ENCODE peak calls at places on chromosomes 7 and 10, in five cellular contexts. One of them, this sample, is unnamed.

GRCh38 chr7:13282377-13282980 is 595.0 kb downstream of the ARL4A start:
- DNase-seq in NB4: peak
- DNase-seq in IMR-90: peak
- DNase-seq in AG04449: no peak
- DNase-seq in HCT116: peak
- DNase-seq in this sample: no peak

GRCh38 chr7:25952277-25953057 is 199.5 kb upstream of the NFE2L3 start:
- DNase-seq in NB4: no peak
- DNase-seq in IMR-90: no peak
- DNase-seq in AG04449: no peak
- DNase-seq in HCT116: no peak
- DNase-seq in this sample: no peak

GRCh38 chr10:95573953-95574604 is 12.9 kb upstream of the SORBS1 start:
- DNase-seq in NB4: no peak
- DNase-seq in IMR-90: no peak
- DNase-seq in AG04449: no peak
- DNase-seq in HCT116: no peak
- DNase-seq in this sample: no peak

GRCh38 chr7:106613861-106614560 is 46.9 kb downstream of the CCDC71L start:
- DNase-seq in NB4: no peak
- DNase-seq in IMR-90: peak
- DNase-seq in AG04449: no peak
- DNase-seq in HCT116: no peak
- DNase-seq in this sample: no peak

GRCh38 chr10:124741281-124741921 is 2.8 kb downstream of the FAM53B start:
- DNase-seq in NB4: peak
- DNase-seq in IMR-90: peak
- DNase-seq in AG04449: no peak
- DNase-seq in HCT116: peak
- DNase-seq in this sample: peak

GRCh38 chr10:101208543-101208942 is 20.7 kb downstream of the LBX1 start:
- DNase-seq in NB4: no peak
- DNase-seq in IMR-90: no peak
- DNase-seq in AG04449: no peak
- DNase-seq in HCT116: no peak
- DNase-seq in this sample: no peak

GRCh38 chr10:75708060-75708459 is 276.6 kb downstream of the LRMDA start:
- DNase-seq in NB4: no peak
- DNase-seq in IMR-90: no peak
- DNase-seq in AG04449: no peak
- DNase-seq in HCT116: no peak
- DNase-seq in this sample: no peak

GRCh38 chr10:97612386-97612785 is 20.9 kb downstream of the MORN4 start:
- DNase-seq in NB4: peak
- DNase-seq in IMR-90: peak
- DNase-seq in AG04449: no peak
- DNase-seq in HCT116: peak
- DNase-seq in this sample: peak

GRCh38 chr10:131677671-131678070 is 223.1 kb upstream of the PPP2R2D start:
- DNase-seq in NB4: no peak
- DNase-seq in IMR-90: no peak
- DNase-seq in AG04449: no peak
- DNase-seq in HCT116: no peak
- DNase-seq in this sample: no peak

GRCh38 chr7:50142421-50143113 is 49.5 kb upstream of the ZPBP start:
- DNase-seq in NB4: peak
- DNase-seq in IMR-90: peak
- DNase-seq in AG04449: no peak
- DNase-seq in HCT116: peak
- DNase-seq in this sample: peak

GRCh38 chr10:73413528-73414229 is at the start of gene ANXA7:
- DNase-seq in NB4: peak
- DNase-seq in IMR-90: peak
- DNase-seq in AG04449: no peak
- DNase-seq in HCT116: peak
- DNase-seq in this sample: peak

GRCh38 chr7:31488562-31489203 is 25.2 kb upstream of the ITPRID1 start:
- DNase-seq in NB4: peak
- DNase-seq in IMR-90: no peak
- DNase-seq in AG04449: no peak
- DNase-seq in HCT116: peak
- DNase-seq in this sample: peak

GRCh38 chr10:125734823-125735222 is 15.3 kb downstream of the EDRF1 start:
- DNase-seq in NB4: no peak
- DNase-seq in IMR-90: no peak
- DNase-seq in AG04449: no peak
- DNase-seq in HCT116: no peak
- DNase-seq in this sample: no peak

GRCh38 chr10:99975106-99975829 is 34.5 kb downstream of the DNMBP start:
- DNase-seq in NB4: no peak
- DNase-seq in IMR-90: no peak
- DNase-seq in AG04449: no peak
- DNase-seq in HCT116: no peak
- DNase-seq in this sample: peak

GRCh38 chr10:63668081-63668480 is 146.9 kb downstream of the REEP3 start:
- DNase-seq in NB4: no peak
- DNase-seq in IMR-90: no peak
- DNase-seq in AG04449: no peak
- DNase-seq in HCT116: no peak
- DNase-seq in this sample: no peak

GRCh38 chr7:36526720-36527548 is 137.3 kb downstream of the ANLN start:
- DNase-seq in NB4: peak
- DNase-seq in IMR-90: peak
- DNase-seq in AG04449: peak
- DNase-seq in HCT116: peak
- DNase-seq in this sample: peak

GRCh38 chr10:14605231-14605925 is 169.3 kb downstream of the FAM107B start:
- DNase-seq in NB4: peak
- DNase-seq in IMR-90: peak
- DNase-seq in AG04449: no peak
- DNase-seq in HCT116: peak
- DNase-seq in this sample: peak

GRCh38 chr7:87325576-87326370 is 19.7 kb upstream of the CROT start:
- DNase-seq in NB4: no peak
- DNase-seq in IMR-90: no peak
- DNase-seq in AG04449: no peak
- DNase-seq in HCT116: no peak
- DNase-seq in this sample: no peak

GRCh38 chr7:143013473-143013872 is 13.5 kb downstream of the OR9A2 start:
- DNase-seq in NB4: no peak
- DNase-seq in IMR-90: no peak
- DNase-seq in AG04449: no peak
- DNase-seq in HCT116: no peak
- DNase-seq in this sample: no peak

GRCh38 chr10:48684792-48685651 is at the start of gene WDFY4:
- DNase-seq in NB4: peak
- DNase-seq in IMR-90: no peak
- DNase-seq in AG04449: no peak
- DNase-seq in HCT116: no peak
- DNase-seq in this sample: peak

GRCh38 chr10:43259981-43260761 is 6.7 kb downstream of the RASGEF1A start:
- DNase-seq in NB4: peak
- DNase-seq in IMR-90: no peak
- DNase-seq in AG04449: no peak
- DNase-seq in HCT116: no peak
- DNase-seq in this sample: peak

GRCh38 chr10:27390681-27391080 is 113.4 kb upstream of the RAB18 start:
- DNase-seq in NB4: no peak
- DNase-seq in IMR-90: peak
- DNase-seq in AG04449: peak
- DNase-seq in HCT116: no peak
- DNase-seq in this sample: no peak

GRCh38 chr7:81410471-81411117 is 359.3 kb downstream of the HGF start:
- DNase-seq in NB4: no peak
- DNase-seq in IMR-90: no peak
- DNase-seq in AG04449: no peak
- DNase-seq in HCT116: no peak
- DNase-seq in this sample: no peak

GRCh38 chr7:96605045-96605716 is 104.5 kb downstream of the SEM1 start:
- DNase-seq in NB4: no peak
- DNase-seq in IMR-90: no peak
- DNase-seq in AG04449: no peak
- DNase-seq in HCT116: no peak
- DNase-seq in this sample: no peak

GRCh38 chr7:102944241-102944640 is 31.4 kb downstream of the LRRC17 start:
- DNase-seq in NB4: no peak
- DNase-seq in IMR-90: no peak
- DNase-seq in AG04449: no peak
- DNase-seq in HCT116: no peak
- DNase-seq in this sample: no peak

GRCh38 chr7:34073676-34074075 is 168.3 kb downstream of the BMPER start:
- DNase-seq in NB4: no peak
- DNase-seq in IMR-90: no peak
- DNase-seq in AG04449: no peak
- DNase-seq in HCT116: no peak
- DNase-seq in this sample: no peak

GRCh38 chr10:30893208-30893607 is 138.5 kb downstream of the ZNF438 start:
- DNase-seq in NB4: peak
- DNase-seq in IMR-90: peak
- DNase-seq in AG04449: no peak
- DNase-seq in HCT116: no peak
- DNase-seq in this sample: no peak

GRCh38 chr7:7209412-7210050 is 27.2 kb downstream of the C1GALT1 start:
- DNase-seq in NB4: no peak
- DNase-seq in IMR-90: no peak
- DNase-seq in AG04449: no peak
- DNase-seq in HCT116: no peak
- DNase-seq in this sample: no peak

GRCh38 chr10:4450981-4451501 is 375.0 kb upstream of the AKR1E2 start:
- DNase-seq in NB4: peak
- DNase-seq in IMR-90: peak
- DNase-seq in AG04449: peak
- DNase-seq in HCT116: no peak
- DNase-seq in this sample: no peak

GRCh38 chr7:127486654-127487053 is 94.1 kb upstream of the ZNF800 start:
- DNase-seq in NB4: no peak
- DNase-seq in IMR-90: peak
- DNase-seq in AG04449: no peak
- DNase-seq in HCT116: no peak
- DNase-seq in this sample: peak
- TF ChIP-seq CTCF in NB4: no peak
- TF ChIP-seq CTCF in IMR-90: no peak
- TF ChIP-seq CTCF in AG04449: no peak
- TF ChIP-seq CTCF in HCT116: peak
- TF ChIP-seq CTCF in this sample: peak

DNA sequence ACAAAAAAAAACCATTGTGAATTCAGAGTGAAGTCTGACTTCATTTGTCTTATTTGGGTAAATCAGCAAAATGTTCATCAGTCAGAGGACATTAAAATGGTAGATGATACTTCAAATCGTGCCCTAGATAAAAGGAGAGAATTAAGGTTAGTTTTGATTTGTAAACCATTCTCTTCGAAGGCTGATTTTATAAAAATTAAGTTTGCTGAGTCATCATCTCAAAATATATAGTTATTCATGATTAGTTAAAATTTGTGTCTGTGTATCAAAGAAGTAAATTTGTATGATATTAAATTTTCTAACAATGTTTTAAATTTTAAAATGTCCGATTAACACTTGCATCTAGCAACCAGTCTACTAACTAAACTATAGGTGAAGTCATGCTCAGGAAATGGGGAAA is 35.3 kb downstream of the MET start:
- DNase-seq in NB4: no peak
- DNase-seq in IMR-90: no peak
- DNase-seq in AG04449: no peak
- DNase-seq in HCT116: no peak
- DNase-seq in this sample: no peak
- H3K4me3 ChIP-seq in NB4: no peak
- H3K4me3 ChIP-seq in IMR-90: no peak
- H3K4me3 ChIP-seq in AG04449: no peak
- H3K4me3 ChIP-seq in HCT116: peak
- H3K4me3 ChIP-seq in this sample: no peak

DNA sequence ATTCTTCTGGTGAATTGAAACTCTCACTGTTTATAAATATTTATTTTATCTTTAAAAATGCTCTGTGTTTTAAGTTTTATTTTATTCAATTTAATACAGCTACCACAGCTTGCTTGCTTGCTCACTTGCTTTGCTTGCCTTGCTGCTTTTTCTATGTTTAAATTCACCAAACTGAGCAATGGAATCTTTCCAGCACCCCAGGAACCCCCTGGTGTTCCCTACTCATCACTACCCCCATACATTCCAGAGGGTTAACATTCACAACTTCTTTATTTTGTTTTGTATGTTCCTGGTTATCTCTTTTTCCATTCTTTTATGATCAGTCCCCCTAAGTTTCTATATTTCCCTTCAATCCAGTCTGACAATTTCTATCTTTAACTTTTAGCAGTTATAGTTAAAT is 166.5 kb upstream of the COL1A2 start:
- DNase-seq in NB4: no peak
- DNase-seq in IMR-90: no peak
- DNase-seq in AG04449: no peak
- DNase-seq in HCT116: no peak
- DNase-seq in this sample: no peak
- TF ChIP-seq CTCF in NB4: no peak
- TF ChIP-seq CTCF in IMR-90: no peak
- TF ChIP-seq CTCF in AG04449: no peak
- TF ChIP-seq CTCF in HCT116: no peak
- TF ChIP-seq CTCF in this sample: no peak

DNA sequence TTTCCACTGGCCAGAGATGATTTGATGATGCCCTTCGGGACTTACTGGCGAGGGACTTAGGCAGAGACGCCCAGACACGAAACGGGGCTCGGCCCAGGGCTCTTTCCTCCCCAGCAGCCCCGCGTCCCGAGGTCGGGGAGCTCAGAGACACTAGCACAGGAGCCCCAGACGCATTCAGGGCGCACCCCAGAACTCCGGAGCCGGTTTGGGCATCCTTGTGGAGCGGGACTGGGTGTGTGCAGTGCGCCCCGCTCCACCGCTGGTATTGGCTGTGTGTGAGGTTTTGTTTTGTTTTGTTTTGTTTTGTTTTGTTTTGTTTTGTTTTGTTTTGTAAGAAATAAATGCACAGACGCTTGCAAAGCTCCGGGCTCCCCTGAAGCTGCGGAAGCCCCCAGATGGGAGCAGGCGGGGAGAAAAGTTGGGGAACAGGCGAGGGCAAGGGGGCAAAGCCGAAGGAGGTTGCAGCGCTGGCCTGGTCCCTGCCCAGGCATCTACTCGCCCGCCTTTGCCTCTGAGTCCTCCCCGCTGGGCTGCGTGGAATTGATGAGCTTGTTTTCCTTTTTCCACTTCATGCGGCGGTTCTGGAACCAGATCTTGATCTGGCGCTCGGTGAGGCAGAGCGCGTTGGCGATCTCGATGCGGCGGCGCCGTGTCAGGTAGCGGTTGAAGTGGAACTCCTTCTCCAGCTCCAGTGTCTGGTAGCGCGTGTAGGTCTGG is 1.8 kb upstream of the HOXA5 start:
- DNase-seq in NB4: no peak
- DNase-seq in IMR-90: no peak
- DNase-seq in AG04449: no peak
- DNase-seq in HCT116: no peak
- DNase-seq in this sample: no peak
- H3K4me3 ChIP-seq in NB4: no peak
- H3K4me3 ChIP-seq in IMR-90: peak
- H3K4me3 ChIP-seq in AG04449: no peak
- H3K4me3 ChIP-seq in HCT116: no peak
- H3K4me3 ChIP-seq in this sample: no peak

GRCh38 chr7:42493436-42494198 is 256.6 kb upstream of the GLI3 start:
- DNase-seq in NB4: no peak
- DNase-seq in IMR-90: peak
- DNase-seq in AG04449: peak
- DNase-seq in HCT116: no peak
- DNase-seq in this sample: no peak
- TF ChIP-seq CTCF in NB4: no peak
- TF ChIP-seq CTCF in IMR-90: no peak
- TF ChIP-seq CTCF in AG04449: no peak
- TF ChIP-seq CTCF in HCT116: no peak
- TF ChIP-seq CTCF in this sample: no peak